ENCODE peak calls at places on chromosomes 7 and 10, in seven cellular contexts. P, W, G, Q, T, M and B are unnamed samples.

GRCh38 chr7:10412426-10413019 is 561.1 kb upstream of the PHF14 start:
- DNase-seq in P (peak), W (peak), G (peak), Q (peak), T (no peak), M (no peak), B (peak)

GRCh38 chr7:51139796-51140195 is 176.8 kb downstream of the COBL start:
- DNase-seq in P (no peak), W (no peak), G (no peak), Q (no peak), T (no peak), M (no peak), B (no peak)

GRCh38 chr10:15201589-15202300 is 33.3 kb upstream of the NMT2 start:
- DNase-seq in P (no peak), W (peak), G (peak), Q (no peak), T (no peak), M (no peak), B (peak)

GRCh38 chr10:109429956-109430760 is 493.2 kb downstream of the XPNPEP1 start:
- DNase-seq in P (no peak), W (peak), G (peak), Q (no peak), T (no peak), M (no peak), B (no peak)

GRCh38 chr10:132330486-132330833 is 1.5 kb upstream of the LRRC27 start:
- DNase-seq in P (no peak), W (no peak), G (no peak), Q (no peak), T (no peak), M (no peak), B (no peak)

GRCh38 chr10:132608511-132609195 is 71.1 kb downstream of the INPP5A start:
- DNase-seq in P (no peak), W (no peak), G (no peak), Q (no peak), T (no peak), M (no peak), B (no peak)

GRCh38 chr10:78859266-78859665 is 209.5 kb upstream of the ZMIZ1 start:
- DNase-seq in P (no peak), W (no peak), G (no peak), Q (no peak), T (no peak), M (peak), B (no peak)

GRCh38 chr10:129365767-129366400 is 101.2 kb upstream of the MGMT start:
- DNase-seq in P (peak), W (no peak), G (no peak), Q (no peak), T (peak), M (no peak), B (no peak)

GRCh38 chr7:127935847-127936376 is 95.3 kb downstream of the LRRC4 start:
- DNase-seq in P (no peak), W (no peak), G (no peak), Q (no peak), T (no peak), M (no peak), B (no peak)

GRCh38 chr10:91211675-91212074 is 8.8 kb upstream of the PCGF5 start:
- DNase-seq in P (peak), W (no peak), G (no peak), Q (no peak), T (no peak), M (no peak), B (no peak)

GRCh38 chr10:6669269-6669859 is 89.3 kb upstream of the PRKCQ start:
- DNase-seq in P (peak), W (peak), G (peak), Q (peak), T (no peak), M (no peak), B (peak)

GRCh38 chr10:84552478-84552877 is 224.1 kb downstream of the CCSER2 start:
- DNase-seq in P (peak), W (no peak), G (no peak), Q (no peak), T (peak), M (no peak), B (no peak)

GRCh38 chr7:107505997-107506682 is 36.3 kb downstream of the GPR22 start:
- DNase-seq in P (no peak), W (peak), G (no peak), Q (no peak), T (no peak), M (no peak), B (peak)

GRCh38 chr7:34655384-34655783 is 2.6 kb upstream of the NPSR1 start:
- DNase-seq in P (no peak), W (no peak), G (no peak), Q (no peak), T (no peak), M (no peak), B (no peak)
- H3K18ac ChIP-seq in P (no peak), W (no peak), G (no peak), Q (no peak), T (no peak), M (no peak), B (no peak)

GRCh38 chr7:29445736-29446135 is 117.9 kb upstream of the PRR15 start:
- DNase-seq in P (peak), W (no peak), G (no peak), Q (no peak), T (no peak), M (no peak), B (no peak)

GRCh38 chr7:29444267-29444666 is 119.4 kb upstream of the PRR15 start:
- DNase-seq in P (no peak), W (no peak), G (no peak), Q (no peak), T (no peak), M (no peak), B (no peak)

GRCh38 chr7:29443552-29443951 is 120.1 kb upstream of the PRR15 start:
- DNase-seq in P (peak), W (no peak), G (no peak), Q (no peak), T (no peak), M (no peak), B (no peak)

GRCh38 chr7:29449569-29450260 is 113.9 kb upstream of the PRR15 start:
- DNase-seq in P (no peak), W (no peak), G (peak), Q (no peak), T (no peak), M (no peak), B (no peak)

DNA sequence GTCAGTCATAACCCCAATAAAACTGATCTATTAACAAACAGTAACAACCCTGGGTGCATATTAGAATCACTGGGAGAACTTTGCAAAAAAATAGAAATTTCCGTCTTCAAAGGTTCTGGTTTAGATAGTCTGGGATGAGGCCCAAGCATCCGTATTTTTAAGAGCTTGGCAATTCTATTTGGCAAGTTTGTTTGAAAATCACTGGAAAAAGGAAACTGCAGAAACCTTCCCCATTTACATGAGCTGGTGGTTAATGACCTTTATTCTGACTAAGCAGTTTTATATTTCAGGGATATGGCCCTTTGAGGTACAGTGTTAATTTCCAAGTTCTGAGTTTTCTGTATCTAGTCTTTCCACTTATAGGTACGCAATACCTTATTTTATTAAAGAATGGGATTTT is 115.8 kb upstream of the PRR15 start:
- DNase-seq in P (no peak), W (no peak), G (no peak), Q (no peak), T (no peak), M (no peak), B (no peak)
- H2BK5ac ChIP-seq in P (no peak), W (no peak), G (no peak), Q (no peak), T (no peak), M (no peak), B (no peak)

GRCh38 chr7:18548569-18548968 is 53.0 kb downstream of the HDAC9 start:
- DNase-seq in P (no peak), W (no peak), G (no peak), Q (no peak), T (no peak), M (no peak), B (no peak)
- H3K18ac ChIP-seq in P (no peak), W (no peak), G (no peak), Q (no peak), T (no peak), M (no peak), B (no peak)

DNA sequence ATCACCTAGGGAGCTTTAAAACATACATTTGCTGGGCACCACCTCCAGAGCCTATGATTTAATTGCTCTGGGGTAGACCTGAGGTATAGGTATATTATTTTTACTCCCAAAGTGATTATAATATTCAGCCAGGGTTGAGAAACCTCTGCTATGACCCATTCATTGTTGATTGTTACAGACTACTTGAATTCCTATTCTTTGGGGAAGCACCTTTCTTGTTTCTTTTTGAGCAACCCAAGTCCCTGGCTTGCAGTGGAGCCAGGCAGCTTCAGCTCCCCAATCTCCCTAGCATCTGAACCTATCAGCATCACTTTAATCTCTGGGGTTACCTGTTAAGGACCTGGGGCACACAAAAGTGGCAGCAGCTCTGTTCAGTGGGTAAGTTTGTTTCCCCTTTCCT is 8.6 kb downstream of the PRKG1 start:
- DNase-seq in P (no peak), W (no peak), G (no peak), Q (no peak), T (no peak), M (no peak), B (no peak)
- H2BK5ac ChIP-seq in P (no peak), W (peak), G (no peak), Q (no peak), T (no peak), M (no peak), B (no peak)

DNA sequence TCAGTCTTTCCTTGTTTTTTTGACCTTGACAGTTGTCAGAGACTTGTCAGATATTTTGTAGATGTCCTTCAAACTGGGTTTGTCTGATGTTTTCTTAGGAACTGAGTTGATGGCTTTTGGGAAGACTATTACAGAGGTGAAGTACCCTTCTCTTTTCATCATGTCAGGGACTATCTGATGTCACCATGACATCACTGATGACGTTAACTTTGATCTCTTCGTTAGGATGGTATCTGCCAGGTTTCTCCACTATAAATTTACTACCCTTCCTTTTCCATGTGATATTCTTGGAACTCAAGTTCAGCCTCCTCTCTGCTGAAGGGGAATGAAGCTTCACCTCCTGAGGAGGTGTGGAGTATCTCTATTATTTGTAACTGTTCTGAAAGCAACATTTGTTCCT is 78.5 kb downstream of the SUGCT start:
- DNase-seq in P (no peak), W (no peak), G (no peak), Q (no peak), T (no peak), M (no peak), B (no peak)
- H3K18ac ChIP-seq in P (no peak), W (peak), G (no peak), Q (no peak), T (no peak), M (no peak), B (no peak)

DNA sequence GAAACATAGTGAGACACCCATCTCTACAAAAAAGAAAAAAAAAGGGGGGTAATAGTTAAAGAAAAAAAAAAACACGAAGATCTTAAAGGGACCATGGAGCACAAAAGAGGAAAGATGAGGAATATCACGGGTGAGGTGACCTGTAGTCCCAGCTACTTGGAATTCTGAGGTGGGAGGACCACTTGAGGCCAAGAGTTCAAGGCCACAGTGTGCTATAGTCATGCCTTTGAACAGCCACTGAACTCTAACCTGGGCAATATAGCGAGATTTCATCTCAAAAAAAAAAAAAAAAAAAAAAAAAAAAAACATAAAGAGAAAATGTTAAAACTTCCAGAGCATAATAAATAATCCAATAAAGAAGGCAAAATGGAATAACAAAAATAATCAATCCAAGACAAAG is 23.6 kb downstream of the AKR1D1 start:
- DNase-seq in P (no peak), W (no peak), G (no peak), Q (no peak), T (no peak), M (no peak), B (no peak)
- H2BK5ac ChIP-seq in P (no peak), W (no peak), G (no peak), Q (no peak), T (no peak), M (no peak), B (no peak)

DNA sequence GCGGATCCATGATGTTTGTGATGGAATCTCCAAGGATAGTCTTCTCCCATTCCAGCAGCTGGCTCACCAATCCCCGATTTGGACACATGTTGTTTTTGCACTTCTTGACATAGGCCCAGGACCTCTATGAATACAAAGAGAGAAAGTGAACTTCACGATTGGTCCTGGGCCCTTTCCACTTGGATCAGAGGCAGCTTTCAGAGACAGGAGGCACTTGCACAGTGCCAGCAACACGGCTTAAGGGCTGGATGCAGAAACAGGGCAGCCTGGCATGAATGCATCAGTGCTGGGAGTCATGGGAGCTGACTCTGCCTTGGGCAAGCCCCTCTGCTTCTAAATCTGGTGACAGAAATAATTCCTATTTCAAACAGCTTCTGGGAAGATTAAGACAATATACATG is 2.1 kb upstream of the TMEM120A start:
- DNase-seq in P (no peak), W (no peak), G (no peak), Q (no peak), T (no peak), M (no peak), B (no peak)
- H3K18ac ChIP-seq in P (no peak), W (no peak), G (no peak), Q (no peak), T (no peak), M (no peak), B (no peak)

DNA sequence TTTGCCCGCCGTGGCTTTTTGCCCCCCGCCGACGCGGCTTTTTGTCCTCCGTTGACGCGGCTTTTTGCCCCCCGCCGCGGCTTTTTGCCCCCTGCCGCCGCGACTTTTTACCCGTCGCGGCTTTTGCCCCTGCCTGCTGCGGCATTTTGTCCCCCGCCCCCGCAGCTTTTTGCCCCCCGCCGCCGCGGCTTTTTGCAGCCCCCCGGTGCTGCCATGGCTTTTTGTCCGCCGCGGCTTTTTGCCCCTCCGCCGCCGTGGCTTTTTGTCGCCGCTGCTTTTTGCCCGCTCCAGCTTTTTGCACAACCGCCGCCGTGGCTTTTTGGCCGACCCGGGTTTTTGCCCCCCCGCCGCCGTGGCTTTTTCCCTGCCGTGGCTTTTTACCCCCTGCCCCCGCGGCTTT is 506.6 kb downstream of the ZNF37A start:
- DNase-seq in P (no peak), W (no peak), G (no peak), Q (no peak), T (no peak), M (no peak), B (no peak)
- H2BK5ac ChIP-seq in P (no peak), W (no peak), G (no peak), Q (no peak), T (no peak), M (no peak), B (no peak)

GRCh38 chr10:113610636-113611601 is 52.9 kb downstream of the NRAP start:
- DNase-seq in P (peak), W (no peak), G (no peak), Q (no peak), T (peak), M (peak), B (no peak)

GRCh38 chr10:113604572-113604971 is 51.7 kb downstream of the HABP2 start:
- DNase-seq in P (no peak), W (no peak), G (no peak), Q (no peak), T (no peak), M (no peak), B (no peak)

GRCh38 chr10:113603057-113603777 is 50.4 kb downstream of the HABP2 start:
- DNase-seq in P (no peak), W (no peak), G (no peak), Q (no peak), T (no peak), M (no peak), B (peak)

GRCh38 chr10:113600569-113600968 is 47.7 kb downstream of the HABP2 start:
- DNase-seq in P (no peak), W (no peak), G (no peak), Q (no peak), T (no peak), M (no peak), B (peak)

GRCh38 chr10:113605207-113605606 is 52.4 kb downstream of the HABP2 start:
- DNase-seq in P (no peak), W (no peak), G (no peak), Q (no peak), T (no peak), M (no peak), B (no peak)
- H3K18ac ChIP-seq in P (no peak), W (no peak), G (no peak), Q (no peak), T (no peak), M (no peak), B (no peak)